ENCODE peak calls at places on chromosome 12, in four cellular contexts. One of them, this sample, is unnamed.

GRCh38 chr12:58583541-58583940 is 336.8 kb downstream of the LRIG3 start:
- DNase-seq in H9: no peak
- DNase-seq in IMR-90: peak
- DNase-seq in mesendoderm: no peak
- DNase-seq in this sample: peak

GRCh38 chr12:127125607-127126259 is 1141.2 kb upstream of the TMEM132C start:
- DNase-seq in H9: no peak
- DNase-seq in IMR-90: peak
- DNase-seq in mesendoderm: peak
- DNase-seq in this sample: no peak

GRCh38 chr12:110316861-110317260 is 35.8 kb downstream of the ATP2A2 start:
- DNase-seq in H9: no peak
- DNase-seq in IMR-90: peak
- DNase-seq in mesendoderm: no peak
- DNase-seq in this sample: no peak

GRCh38 chr12:54047964-54048303 is 5.7 kb upstream of the HOXC4 start:
- DNase-seq in H9: no peak
- DNase-seq in IMR-90: no peak
- DNase-seq in mesendoderm: no peak
- DNase-seq in this sample: no peak

GRCh38 chr12:93079976-93080375 is 150.9 kb upstream of the EEA1 start:
- DNase-seq in H9: peak
- DNase-seq in IMR-90: no peak
- DNase-seq in mesendoderm: no peak
- DNase-seq in this sample: no peak

GRCh38 chr12:125491585-125491984 is 426.4 kb downstream of the AACS start:
- DNase-seq in H9: no peak
- DNase-seq in IMR-90: no peak
- DNase-seq in mesendoderm: no peak
- DNase-seq in this sample: no peak

GRCh38 chr12:113296557-113297213 is 38.2 kb downstream of the SLC8B1 start:
- DNase-seq in H9: no peak
- DNase-seq in IMR-90: no peak
- DNase-seq in mesendoderm: no peak
- DNase-seq in this sample: no peak

GRCh38 chr12:18747960-18748359 is 10.0 kb downstream of the CAPZA3 start:
- DNase-seq in H9: no peak
- DNase-seq in IMR-90: peak
- DNase-seq in mesendoderm: peak
- DNase-seq in this sample: no peak

GRCh38 chr12:998020-998874 is 7.2 kb downstream of the ERC1 start:
- DNase-seq in H9: no peak
- DNase-seq in IMR-90: peak
- DNase-seq in mesendoderm: no peak
- DNase-seq in this sample: no peak

GRCh38 chr12:116559330-116560080 is at the start of gene MAP1LC3B2:
- DNase-seq in H9: peak
- DNase-seq in IMR-90: peak
- DNase-seq in mesendoderm: no peak
- DNase-seq in this sample: no peak

GRCh38 chr12:98485792-98486347 is 29.5 kb upstream of the TMPO start:
- DNase-seq in H9: no peak
- DNase-seq in IMR-90: no peak
- DNase-seq in mesendoderm: no peak
- DNase-seq in this sample: no peak

GRCh38 chr12:14605401-14605989 is 37.8 kb upstream of the PLBD1 start:
- DNase-seq in H9: no peak
- DNase-seq in IMR-90: no peak
- DNase-seq in mesendoderm: peak
- DNase-seq in this sample: no peak

GRCh38 chr12:114666746-114667668 is 17.0 kb downstream of the TBX3 start:
- DNase-seq in H9: peak
- DNase-seq in IMR-90: no peak
- DNase-seq in mesendoderm: no peak
- DNase-seq in this sample: no peak

GRCh38 chr12:114664661-114665320 is 19.2 kb downstream of the TBX3 start:
- DNase-seq in H9: peak
- DNase-seq in IMR-90: no peak
- DNase-seq in mesendoderm: peak
- DNase-seq in this sample: no peak

GRCh38 chr12:114667669-114668150 is 16.3 kb downstream of the TBX3 start:
- DNase-seq in H9: no peak
- DNase-seq in IMR-90: no peak
- DNase-seq in mesendoderm: no peak
- DNase-seq in this sample: no peak

GRCh38 chr12:114668151-114668891 is 15.7 kb downstream of the TBX3 start:
- DNase-seq in H9: peak
- DNase-seq in IMR-90: peak
- DNase-seq in mesendoderm: peak
- DNase-seq in this sample: no peak

GRCh38 chr12:114665411-114666181 is 18.4 kb downstream of the TBX3 start:
- DNase-seq in H9: peak
- DNase-seq in IMR-90: no peak
- DNase-seq in mesendoderm: peak
- DNase-seq in this sample: no peak
- H3K18ac ChIP-seq in H9: no peak
- H3K18ac ChIP-seq in IMR-90: no peak
- H3K18ac ChIP-seq in mesendoderm: peak
- H3K18ac ChIP-seq in this sample: no peak

DNA sequence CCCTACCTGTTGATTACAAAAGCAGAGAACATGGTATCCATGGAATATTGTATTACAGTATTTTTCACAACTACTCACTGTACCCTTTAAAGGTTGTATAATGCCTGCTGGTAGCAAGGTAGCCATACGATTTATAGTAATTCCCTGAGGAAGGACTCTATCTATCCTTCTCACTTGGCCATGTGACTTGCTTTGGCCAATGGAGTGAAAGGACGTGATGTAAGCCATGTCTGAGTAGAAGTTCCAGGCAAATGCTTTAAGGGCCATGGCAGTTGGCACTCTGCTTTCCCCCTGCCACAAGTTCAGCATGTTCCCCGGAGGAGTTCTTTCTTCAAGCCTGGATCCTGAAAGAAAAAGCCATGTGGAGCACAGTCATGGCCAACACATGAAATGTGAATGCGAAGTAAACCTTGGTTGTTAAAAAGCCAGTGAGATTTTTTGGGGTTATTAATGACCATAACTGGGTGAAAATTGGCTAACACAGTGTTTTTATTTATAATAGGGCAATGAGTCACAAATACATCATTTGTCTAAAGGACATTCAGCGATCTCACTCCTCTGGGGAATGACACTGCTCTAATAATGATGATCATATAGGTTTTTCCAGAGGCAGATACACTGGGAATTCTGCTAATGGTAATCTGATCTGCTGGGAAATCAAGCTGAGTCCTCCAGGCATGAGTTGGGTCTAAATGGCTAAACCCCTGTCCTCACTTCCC is 67.4 kb upstream of the SLC38A2 start:
- DNase-seq in H9: no peak
- DNase-seq in IMR-90: peak
- DNase-seq in mesendoderm: no peak
- DNase-seq in this sample: no peak
- H3K18ac ChIP-seq in H9: no peak
- H3K18ac ChIP-seq in IMR-90: peak
- H3K18ac ChIP-seq in mesendoderm: no peak
- H3K18ac ChIP-seq in this sample: no peak

GRCh38 chr12:130546494-130546893 is 169.6 kb downstream of the RIMBP2 start:
- DNase-seq in H9: no peak
- DNase-seq in IMR-90: no peak
- DNase-seq in mesendoderm: no peak
- DNase-seq in this sample: no peak
- H3K18ac ChIP-seq in H9: no peak
- H3K18ac ChIP-seq in IMR-90: no peak
- H3K18ac ChIP-seq in mesendoderm: no peak
- H3K18ac ChIP-seq in this sample: no peak

DNA sequence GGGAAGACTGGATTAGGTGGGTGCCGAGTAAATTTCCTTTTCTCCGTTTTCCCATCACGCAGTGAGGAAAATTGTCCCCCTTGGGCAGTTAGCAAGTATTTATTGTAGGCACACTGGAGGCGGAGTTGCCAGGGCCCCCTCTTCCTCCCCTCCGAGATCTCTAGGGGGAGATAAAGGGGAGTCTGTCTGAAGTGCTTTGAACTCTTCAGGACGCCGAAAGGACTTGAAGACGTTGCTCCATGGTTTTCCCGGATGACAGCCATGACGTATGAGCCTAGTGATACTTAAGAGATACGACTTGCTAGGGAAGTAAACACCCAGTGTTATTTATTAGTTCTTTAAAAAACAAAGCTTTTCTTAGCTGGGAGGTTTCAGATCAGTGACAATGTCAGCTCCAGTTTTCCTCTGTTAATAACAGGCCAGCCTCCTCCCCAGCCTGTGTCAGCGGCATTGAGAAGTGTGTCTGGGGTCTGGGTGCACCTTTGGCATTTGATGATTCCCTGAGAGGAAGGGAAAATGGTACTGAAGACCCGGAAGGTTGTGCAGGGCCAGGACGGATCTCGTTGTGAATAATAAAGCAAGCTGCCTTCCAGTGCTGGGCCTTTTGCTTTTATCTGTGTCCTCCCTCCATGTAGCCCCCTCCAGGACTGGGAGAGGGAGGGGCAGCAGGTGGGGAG is 78.7 kb downstream of the TSPAN9 start:
- DNase-seq in H9: no peak
- DNase-seq in IMR-90: no peak
- DNase-seq in mesendoderm: no peak
- DNase-seq in this sample: no peak
- H3K18ac ChIP-seq in H9: no peak
- H3K18ac ChIP-seq in IMR-90: no peak
- H3K18ac ChIP-seq in mesendoderm: no peak
- H3K18ac ChIP-seq in this sample: no peak

This sample was measured in neuronal stem cell.